ENCODE peak calls at places on chromosomes 2 and 18, in five cellular contexts. One of them, this sample, is unnamed.

GRCh38 chr18:79478484-79479113 is 82.9 kb downstream of the NFATC1 start:
- DNase-seq in left ventricle myocardium inferior: peak
- DNase-seq in CD4-positive, alpha-beta T cell: no peak
- DNase-seq in ovary: peak
- DNase-seq in DND-41: no peak
- DNase-seq in this sample: no peak

GRCh38 chr2:174888646-174889271 is 116.4 kb downstream of the CHN1 start:
- DNase-seq in CD4-positive, alpha-beta T cell: no peak
- DNase-seq in ovary: no peak
- DNase-seq in DND-41: no peak
- DNase-seq in left ventricle myocardium inferior: no peak
- DNase-seq in this sample: no peak

GRCh38 chr2:168156661-168157060 is 90.7 kb downstream of the STK39 start:
- DNase-seq in left ventricle myocardium inferior: peak
- DNase-seq in ovary: no peak
- DNase-seq in DND-41: no peak
- DNase-seq in CD4-positive, alpha-beta T cell: no peak
- DNase-seq in this sample: no peak

GRCh38 chr2:191869178-191869577 is 22.3 kb upstream of the CAVIN2 start:
- DNase-seq in ovary: no peak
- DNase-seq in left ventricle myocardium inferior: no peak
- DNase-seq in CD4-positive, alpha-beta T cell: no peak
- DNase-seq in DND-41: no peak
- DNase-seq in this sample: no peak

GRCh38 chr18:4453712-4454547 is 1.2 kb downstream of the DLGAP1 start:
- DNase-seq in CD4-positive, alpha-beta T cell: no peak
- DNase-seq in ovary: no peak
- DNase-seq in left ventricle myocardium inferior: no peak
- DNase-seq in DND-41: no peak
- DNase-seq in this sample: no peak

GRCh38 chr2:55054076-55054475 is 3.8 kb upstream of the RTN4 start:
- DNase-seq in CD4-positive, alpha-beta T cell: no peak
- DNase-seq in ovary: no peak
- DNase-seq in DND-41: no peak
- DNase-seq in left ventricle myocardium inferior: no peak
- DNase-seq in this sample: no peak

GRCh38 chr18:51151568-51152511 is 45.6 kb downstream of the MEX3C start:
- DNase-seq in CD4-positive, alpha-beta T cell: peak
- DNase-seq in left ventricle myocardium inferior: no peak
- DNase-seq in ovary: no peak
- DNase-seq in DND-41: no peak
- DNase-seq in this sample: no peak

GRCh38 chr2:230447455-230448451 is 31.8 kb downstream of the SP100 start:
- DNase-seq in left ventricle myocardium inferior: no peak
- DNase-seq in ovary: no peak
- DNase-seq in CD4-positive, alpha-beta T cell: no peak
- DNase-seq in DND-41: no peak
- DNase-seq in this sample: no peak

GRCh38 chr2:204551464-204551863 is 6.2 kb downstream of the PARD3B start:
- DNase-seq in left ventricle myocardium inferior: no peak
- DNase-seq in CD4-positive, alpha-beta T cell: no peak
- DNase-seq in DND-41: no peak
- DNase-seq in ovary: no peak
- DNase-seq in this sample: no peak

GRCh38 chr2:205557873-205558272 is 124.4 kb upstream of the NRP2 start:
- DNase-seq in ovary: no peak
- DNase-seq in DND-41: no peak
- DNase-seq in left ventricle myocardium inferior: no peak
- DNase-seq in CD4-positive, alpha-beta T cell: no peak
- DNase-seq in this sample: no peak

GRCh38 chr2:176804392-176804791 is 408.2 kb upstream of the HNRNPA3 start:
- DNase-seq in left ventricle myocardium inferior: no peak
- DNase-seq in ovary: no peak
- DNase-seq in DND-41: no peak
- DNase-seq in CD4-positive, alpha-beta T cell: no peak
- DNase-seq in this sample: no peak

GRCh38 chr2:173584676-173585453 is 230.2 kb downstream of the CDCA7 start:
- DNase-seq in ovary: no peak
- DNase-seq in CD4-positive, alpha-beta T cell: no peak
- DNase-seq in left ventricle myocardium inferior: no peak
- DNase-seq in DND-41: no peak
- DNase-seq in this sample: no peak

GRCh38 chr18:26697186-26697585 is 148.8 kb upstream of the KCTD1 start:
- DNase-seq in left ventricle myocardium inferior: no peak
- DNase-seq in DND-41: no peak
- DNase-seq in ovary: peak
- DNase-seq in CD4-positive, alpha-beta T cell: no peak
- DNase-seq in this sample: no peak

GRCh38 chr2:233469261-233470006 is 97.1 kb downstream of the USP40 start:
- DNase-seq in left ventricle myocardium inferior: peak
- DNase-seq in DND-41: no peak
- DNase-seq in CD4-positive, alpha-beta T cell: no peak
- DNase-seq in ovary: peak
- DNase-seq in this sample: peak

GRCh38 chr2:120589782-120590608 is 145.7 kb upstream of the GLI2 start:
- DNase-seq in ovary: no peak
- DNase-seq in DND-41: no peak
- DNase-seq in CD4-positive, alpha-beta T cell: no peak
- DNase-seq in left ventricle myocardium inferior: no peak
- DNase-seq in this sample: no peak

GRCh38 chr18:57542126-57542525 is 44.4 kb downstream of the FECH start:
- DNase-seq in ovary: no peak
- DNase-seq in left ventricle myocardium inferior: no peak
- DNase-seq in CD4-positive, alpha-beta T cell: no peak
- DNase-seq in DND-41: no peak
- DNase-seq in this sample: no peak

GRCh38 chr2:133477614-133477990 is 90.7 kb downstream of the NCKAP5 start:
- DNase-seq in ovary: no peak
- DNase-seq in CD4-positive, alpha-beta T cell: no peak
- DNase-seq in DND-41: no peak
- DNase-seq in left ventricle myocardium inferior: no peak
- DNase-seq in this sample: no peak

GRCh38 chr2:182763311-182763912 is 47.4 kb downstream of the DNAJC10 start:
- DNase-seq in ovary: no peak
- DNase-seq in left ventricle myocardium inferior: no peak
- DNase-seq in DND-41: no peak
- DNase-seq in CD4-positive, alpha-beta T cell: no peak
- DNase-seq in this sample: peak

GRCh38 chr2:137123241-137123640 is 357.9 kb downstream of the THSD7B start:
- DNase-seq in DND-41: no peak
- DNase-seq in ovary: no peak
- DNase-seq in left ventricle myocardium inferior: no peak
- DNase-seq in CD4-positive, alpha-beta T cell: no peak
- DNase-seq in this sample: no peak

GRCh38 chr2:1656326-1656960 is 87.9 kb downstream of the PXDN start:
- DNase-seq in DND-41: no peak
- DNase-seq in left ventricle myocardium inferior: no peak
- DNase-seq in CD4-positive, alpha-beta T cell: peak
- DNase-seq in ovary: no peak
- DNase-seq in this sample: no peak

GRCh38 chr2:160220545-160221009 is 20.5 kb upstream of the ITGB6 start:
- DNase-seq in DND-41: peak
- DNase-seq in left ventricle myocardium inferior: no peak
- DNase-seq in ovary: no peak
- DNase-seq in CD4-positive, alpha-beta T cell: no peak
- DNase-seq in this sample: no peak

GRCh38 chr2:210617732-210618330 is 61.4 kb downstream of the CPS1 start:
- DNase-seq in ovary: no peak
- DNase-seq in DND-41: peak
- DNase-seq in left ventricle myocardium inferior: no peak
- DNase-seq in CD4-positive, alpha-beta T cell: no peak
- DNase-seq in this sample: no peak

GRCh38 chr18:63138469-63139340 is 180.9 kb downstream of the BCL2 start:
- DNase-seq in left ventricle myocardium inferior: no peak
- DNase-seq in CD4-positive, alpha-beta T cell: no peak
- DNase-seq in ovary: no peak
- DNase-seq in DND-41: peak
- DNase-seq in this sample: no peak

GRCh38 chr2:191003405-191004309 is 10.3 kb downstream of the STAT1 start:
- DNase-seq in left ventricle myocardium inferior: no peak
- DNase-seq in DND-41: no peak
- DNase-seq in ovary: no peak
- DNase-seq in CD4-positive, alpha-beta T cell: no peak
- DNase-seq in this sample: no peak

GRCh38 chr18:741931-742512 is 29.6 kb upstream of the ENOSF1 start:
- DNase-seq in CD4-positive, alpha-beta T cell: no peak
- DNase-seq in ovary: no peak
- DNase-seq in left ventricle myocardium inferior: no peak
- DNase-seq in DND-41: no peak
- DNase-seq in this sample: no peak

GRCh38 chr2:120956486-120957156 is 221.0 kb downstream of the GLI2 start:
- DNase-seq in ovary: no peak
- DNase-seq in DND-41: no peak
- DNase-seq in CD4-positive, alpha-beta T cell: no peak
- DNase-seq in left ventricle myocardium inferior: no peak
- DNase-seq in this sample: no peak

GRCh38 chr2:106996136-106996769 is 110.3 kb upstream of the ST6GAL2 start:
- DNase-seq in ovary: no peak
- DNase-seq in DND-41: no peak
- DNase-seq in CD4-positive, alpha-beta T cell: no peak
- DNase-seq in left ventricle myocardium inferior: no peak
- DNase-seq in this sample: no peak

GRCh38 chr18:48806551-48807261 is 144.1 kb downstream of the SMAD7 start:
- DNase-seq in left ventricle myocardium inferior: peak
- DNase-seq in ovary: peak
- DNase-seq in CD4-positive, alpha-beta T cell: peak
- DNase-seq in DND-41: peak
- DNase-seq in this sample: peak

GRCh38 chr2:65430515-65431416 is 1.6 kb downstream of the SPRED2 start:
- DNase-seq in ovary: peak
- DNase-seq in CD4-positive, alpha-beta T cell: peak
- DNase-seq in left ventricle myocardium inferior: peak
- DNase-seq in DND-41: peak
- DNase-seq in this sample: peak
- H3K27ac ChIP-seq in ovary: peak
- H3K27ac ChIP-seq in CD4-positive, alpha-beta T cell: no peak
- H3K27ac ChIP-seq in left ventricle myocardium inferior: peak
- H3K27ac ChIP-seq in DND-41: peak
- H3K27ac ChIP-seq in this sample: peak

DNA sequence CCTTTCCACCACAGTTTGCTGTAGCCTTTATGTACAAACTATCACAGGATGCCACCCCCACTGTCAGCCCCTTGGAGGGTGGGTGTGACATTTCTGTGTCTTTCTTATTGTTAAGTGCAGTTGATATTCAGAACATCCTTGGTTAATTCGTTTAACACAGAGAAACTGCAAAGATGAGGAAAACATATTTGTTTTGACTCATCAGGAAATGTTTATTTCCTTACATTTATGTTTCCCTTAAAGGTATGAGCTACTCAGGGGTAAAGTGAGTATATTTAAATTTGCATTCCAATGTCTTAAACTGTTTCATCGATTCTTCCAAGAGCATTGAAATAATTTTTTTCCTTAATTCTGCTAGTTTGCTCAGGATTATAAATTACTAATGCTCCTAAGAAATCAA is 243.4 kb downstream of the RDH14 start:
- DNase-seq in CD4-positive, alpha-beta T cell: no peak
- DNase-seq in ovary: no peak
- DNase-seq in DND-41: no peak
- DNase-seq in left ventricle myocardium inferior: no peak
- DNase-seq in this sample: no peak
- H3K27ac ChIP-seq in CD4-positive, alpha-beta T cell: no peak
- H3K27ac ChIP-seq in ovary: no peak
- H3K27ac ChIP-seq in DND-41: no peak
- H3K27ac ChIP-seq in left ventricle myocardium inferior: no peak
- H3K27ac ChIP-seq in this sample: no peak

GRCh38 chr2:218736535-218736934 is 25.9 kb downstream of the TTLL4 start:
- DNase-seq in ovary: no peak
- DNase-seq in left ventricle myocardium inferior: no peak
- DNase-seq in DND-41: no peak
- DNase-seq in CD4-positive, alpha-beta T cell: no peak
- DNase-seq in this sample: no peak

GRCh38 chr2:218734190-218734975 is 23.7 kb downstream of the TTLL4 start:
- DNase-seq in ovary: no peak
- DNase-seq in CD4-positive, alpha-beta T cell: no peak
- DNase-seq in DND-41: no peak
- DNase-seq in left ventricle myocardium inferior: no peak
- DNase-seq in this sample: no peak

GRCh38 chr2:218733615-218734021 is 23.0 kb downstream of the TTLL4 start:
- DNase-seq in ovary: no peak
- DNase-seq in CD4-positive, alpha-beta T cell: no peak
- DNase-seq in DND-41: no peak
- DNase-seq in left ventricle myocardium inferior: no peak
- DNase-seq in this sample: no peak

GRCh38 chr2:218732761-218733158 is 22.1 kb downstream of the TTLL4 start:
- DNase-seq in CD4-positive, alpha-beta T cell: no peak
- DNase-seq in ovary: no peak
- DNase-seq in left ventricle myocardium inferior: no peak
- DNase-seq in DND-41: no peak
- DNase-seq in this sample: no peak

DNA sequence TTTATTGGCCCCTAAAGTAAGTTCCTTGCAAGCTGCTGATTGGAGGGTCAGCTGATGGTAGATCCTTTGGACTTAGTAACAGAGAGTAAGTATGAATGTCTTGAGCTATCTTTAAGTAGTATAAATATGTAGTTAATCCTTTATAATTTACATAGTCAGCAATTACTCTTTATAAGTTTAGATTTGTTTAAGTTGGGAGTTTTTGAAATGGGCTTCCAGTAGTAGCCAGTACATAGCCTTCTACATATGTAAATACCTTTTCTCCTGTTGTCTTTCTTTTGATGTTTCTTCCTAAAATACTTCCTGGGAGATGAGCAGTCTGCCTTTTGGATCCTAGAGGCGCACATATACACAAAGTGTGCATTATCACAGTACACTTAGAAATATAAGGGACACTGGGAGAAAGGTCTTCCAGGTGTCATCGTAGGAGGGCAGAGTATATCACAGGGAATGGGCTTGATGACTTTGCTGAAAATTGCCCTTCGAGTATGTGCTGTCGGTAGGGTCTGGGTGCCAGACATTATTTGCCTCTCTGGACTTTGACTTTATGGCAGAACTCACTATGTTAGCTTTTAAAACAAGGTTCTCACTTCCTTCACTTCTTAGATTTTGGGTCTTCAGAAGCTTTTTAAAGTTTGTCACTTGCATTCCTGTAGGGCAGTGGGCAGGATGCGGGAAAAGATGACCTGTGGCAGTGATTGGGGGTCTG is 21.6 kb downstream of the TTLL4 start:
- DNase-seq in left ventricle myocardium inferior: no peak
- DNase-seq in ovary: no peak
- DNase-seq in DND-41: no peak
- DNase-seq in CD4-positive, alpha-beta T cell: no peak
- DNase-seq in this sample: no peak
- H3K27ac ChIP-seq in left ventricle myocardium inferior: peak
- H3K27ac ChIP-seq in ovary: no peak
- H3K27ac ChIP-seq in DND-41: no peak
- H3K27ac ChIP-seq in CD4-positive, alpha-beta T cell: no peak
- H3K27ac ChIP-seq in this sample: peak

DNA sequence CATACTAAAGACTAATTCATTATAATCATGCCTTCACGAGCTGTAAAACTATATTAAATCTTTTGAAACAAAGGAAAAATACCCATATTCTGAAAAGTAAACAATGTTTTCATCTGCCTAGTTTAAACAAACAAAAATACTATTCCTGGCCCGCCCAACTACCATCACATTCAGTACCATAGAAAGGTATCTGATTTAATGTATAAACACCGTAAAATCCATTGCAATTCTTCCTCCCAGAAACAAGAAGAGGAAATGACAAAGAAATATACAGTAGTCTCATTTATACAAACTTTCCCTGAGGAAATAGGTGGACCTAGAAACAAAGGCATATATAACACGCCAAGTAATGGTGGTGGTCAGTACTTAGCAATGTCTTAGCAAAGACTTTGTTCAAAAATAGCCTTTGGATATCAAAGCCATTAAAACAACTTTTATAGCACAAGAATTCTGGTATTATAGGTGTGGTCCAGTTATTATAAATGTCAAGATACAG is 71.2 kb downstream of the COBLL1 start:
- DNase-seq in DND-41: no peak
- DNase-seq in left ventricle myocardium inferior: no peak
- DNase-seq in ovary: no peak
- DNase-seq in CD4-positive, alpha-beta T cell: no peak
- DNase-seq in this sample: no peak
- H3K27ac ChIP-seq in DND-41: no peak
- H3K27ac ChIP-seq in left ventricle myocardium inferior: peak
- H3K27ac ChIP-seq in ovary: no peak
- H3K27ac ChIP-seq in CD4-positive, alpha-beta T cell: no peak
- H3K27ac ChIP-seq in this sample: no peak